ENCODE peak calls at places on chromosomes 4 and X, in seven cellular contexts. One of them, this sample, is unnamed.
A peak's percentile ranks its signal among the peaks of the same experiment; 100 is the strongest.

GRCh38 chrX:40109288-40110008 is 11.7 kb upstream of the BCOR start:
- DNase-seq in Ammon's horn: no peak
- DNase-seq in coronary artery: no peak
- DNase-seq in iPS DF 19.7: no peak
- DNase-seq in stromal cell of bone marrow: no peak
- DNase-seq in lower lobe of right lung: peak; percentile 73
- DNase-seq in psoas muscle: peak; percentile 70
- DNase-seq in this sample: peak; percentile 34

GRCh38 chr4:130080872-130081451 is 985.0 kb downstream of the C4orf33 start:
- DNase-seq in Ammon's horn: peak; percentile 23
- DNase-seq in coronary artery: no peak
- DNase-seq in iPS DF 19.7: no peak
- DNase-seq in stromal cell of bone marrow: no peak
- DNase-seq in lower lobe of right lung: no peak
- DNase-seq in psoas muscle: no peak
- DNase-seq in this sample: peak; percentile 3

GRCh38 chr4:80730158-80730557 is 300.4 kb upstream of the BMP3 start:
- DNase-seq in Ammon's horn: no peak
- DNase-seq in coronary artery: no peak
- DNase-seq in iPS DF 19.7: no peak
- DNase-seq in stromal cell of bone marrow: no peak
- DNase-seq in lower lobe of right lung: no peak
- DNase-seq in psoas muscle: no peak
- DNase-seq in this sample: no peak

GRCh38 chrX:52363247-52363883 is 5.5 kb upstream of the XAGE2 start:
- DNase-seq in Ammon's horn: no peak
- DNase-seq in coronary artery: no peak
- DNase-seq in iPS DF 19.7: peak; percentile 17
- DNase-seq in stromal cell of bone marrow: no peak
- DNase-seq in lower lobe of right lung: no peak
- DNase-seq in psoas muscle: no peak
- DNase-seq in this sample: no peak

GRCh38 chr4:1404573-1405248 is 1.5 kb downstream of the NKX1-1 start:
- DNase-seq in Ammon's horn: no peak
- DNase-seq in coronary artery: no peak
- DNase-seq in iPS DF 19.7: no peak
- DNase-seq in stromal cell of bone marrow: no peak
- DNase-seq in lower lobe of right lung: peak; percentile 30
- DNase-seq in psoas muscle: peak; percentile 38
- DNase-seq in this sample: no peak

GRCh38 chr4:15001248-15001824 is 945 bp upstream of the CPEB2 start:
- DNase-seq in Ammon's horn: peak; percentile 85
- DNase-seq in coronary artery: peak; percentile 95
- DNase-seq in iPS DF 19.7: no peak
- DNase-seq in stromal cell of bone marrow: peak; percentile 98
- DNase-seq in lower lobe of right lung: peak; percentile 80
- DNase-seq in psoas muscle: peak; percentile 85
- DNase-seq in this sample: peak; percentile 87

GRCh38 chr4:14218641-14219040 is 591.1 kb upstream of the BOD1L1 start:
- DNase-seq in Ammon's horn: peak; percentile 90
- DNase-seq in coronary artery: no peak
- DNase-seq in iPS DF 19.7: no peak
- DNase-seq in stromal cell of bone marrow: no peak
- DNase-seq in lower lobe of right lung: no peak
- DNase-seq in psoas muscle: no peak
- DNase-seq in this sample: peak; percentile 81

GRCh38 chr4:122842984-122843531 is 16.4 kb downstream of the FGF2 start:
- DNase-seq in Ammon's horn: no peak
- DNase-seq in coronary artery: no peak
- DNase-seq in iPS DF 19.7: no peak
- DNase-seq in stromal cell of bone marrow: no peak
- DNase-seq in lower lobe of right lung: no peak
- DNase-seq in psoas muscle: no peak
- DNase-seq in this sample: no peak

This sample was measured in putamen.